ENCODE peak calls at places on chromosomes 2 and 18, in five cellular contexts. One of them, this sample, is unnamed. For H3K4me1 and H3K9me3, the result is how much of the 10 kb centered on the place peaks cover.

GRCh38 chr18:50358844-50359243 is 16.0 kb upstream of the SKA1 start:
- DNase-seq in upper lobe of right lung: no peak
- DNase-seq in Peyer's patch: no peak
- DNase-seq in SK-N-SH: no peak
- DNase-seq in fibroblast of lung: no peak
- DNase-seq in this sample: no peak

GRCh38 chr2:55017428-55017827 is 32.8 kb downstream of the RTN4 start:
- DNase-seq in upper lobe of right lung: no peak
- DNase-seq in Peyer's patch: no peak
- DNase-seq in SK-N-SH: no peak
- DNase-seq in fibroblast of lung: no peak
- DNase-seq in this sample: no peak

GRCh38 chr18:13831864-13832508 is 8.0 kb downstream of the MC5R start:
- DNase-seq in upper lobe of right lung: no peak
- DNase-seq in Peyer's patch: no peak
- DNase-seq in SK-N-SH: no peak
- DNase-seq in fibroblast of lung: no peak
- DNase-seq in this sample: no peak

GRCh38 chr2:196601430-196602306 is 37.8 kb upstream of the CCDC150 start:
- DNase-seq in upper lobe of right lung: no peak
- DNase-seq in Peyer's patch: no peak
- DNase-seq in SK-N-SH: peak
- DNase-seq in fibroblast of lung: peak
- DNase-seq in this sample: no peak

GRCh38 chr2:217835931-217836881 is 166.6 kb downstream of the TNS1 start:
- DNase-seq in upper lobe of right lung: no peak
- DNase-seq in Peyer's patch: no peak
- DNase-seq in SK-N-SH: peak
- DNase-seq in fibroblast of lung: peak
- DNase-seq in this sample: no peak

GRCh38 chr18:58128286-58129018 is 84.4 kb downstream of the NEDD4L start:
- DNase-seq in upper lobe of right lung: no peak
- DNase-seq in Peyer's patch: no peak
- DNase-seq in SK-N-SH: no peak
- DNase-seq in fibroblast of lung: no peak
- DNase-seq in this sample: no peak

GRCh38 chr2:157302492-157303099 is 23.0 kb downstream of the ERMN start:
- DNase-seq in upper lobe of right lung: no peak
- DNase-seq in Peyer's patch: no peak
- DNase-seq in SK-N-SH: peak
- DNase-seq in fibroblast of lung: peak
- DNase-seq in this sample: peak

GRCh38 chr2:238478216-238478615 is 51.5 kb downstream of the ASB1 start:
- DNase-seq in upper lobe of right lung: no peak
- DNase-seq in Peyer's patch: no peak
- DNase-seq in SK-N-SH: no peak
- DNase-seq in fibroblast of lung: no peak
- DNase-seq in this sample: no peak

GRCh38 chr2:178530625-178531142 is 50.4 kb downstream of the PLEKHA3 start:
- DNase-seq in upper lobe of right lung: no peak
- DNase-seq in Peyer's patch: no peak
- DNase-seq in SK-N-SH: no peak
- DNase-seq in fibroblast of lung: no peak
- DNase-seq in this sample: no peak

GRCh38 chr2:69588403-69588802 is 55.1 kb downstream of the AAK1 start:
- DNase-seq in upper lobe of right lung: no peak
- DNase-seq in Peyer's patch: no peak
- DNase-seq in SK-N-SH: no peak
- DNase-seq in fibroblast of lung: no peak
- DNase-seq in this sample: no peak

GRCh38 chr2:184463102-184463865 is 135.0 kb upstream of the ZNF804A start:
- DNase-seq in upper lobe of right lung: no peak
- DNase-seq in Peyer's patch: no peak
- DNase-seq in SK-N-SH: no peak
- DNase-seq in fibroblast of lung: no peak
- DNase-seq in this sample: no peak

GRCh38 chr2:186274936-186275575 is 211.0 kb upstream of the ZC3H15 start:
- DNase-seq in upper lobe of right lung: no peak
- DNase-seq in Peyer's patch: no peak
- DNase-seq in SK-N-SH: no peak
- DNase-seq in fibroblast of lung: peak
- DNase-seq in this sample: no peak

GRCh38 chr2:150387586-150388288 is 99.7 kb downstream of the RND3 start:
- DNase-seq in upper lobe of right lung: no peak
- DNase-seq in Peyer's patch: no peak
- DNase-seq in SK-N-SH: no peak
- DNase-seq in fibroblast of lung: peak
- DNase-seq in this sample: no peak

GRCh38 chr2:26692814-26693286 is 328 bp downstream of the KCNK3 start:
- DNase-seq in upper lobe of right lung: no peak
- DNase-seq in Peyer's patch: no peak
- DNase-seq in SK-N-SH: peak
- DNase-seq in fibroblast of lung: peak
- DNase-seq in this sample: no peak

GRCh38 chr2:65626831-65627230 is 194.4 kb upstream of the SPRED2 start:
- DNase-seq in upper lobe of right lung: no peak
- DNase-seq in Peyer's patch: no peak
- DNase-seq in SK-N-SH: no peak
- DNase-seq in fibroblast of lung: no peak
- DNase-seq in this sample: no peak

GRCh38 chr2:106292627-106293026 is 98.5 kb upstream of the UXS1 start:
- DNase-seq in upper lobe of right lung: no peak
- DNase-seq in Peyer's patch: no peak
- DNase-seq in SK-N-SH: no peak
- DNase-seq in fibroblast of lung: no peak
- DNase-seq in this sample: no peak

GRCh38 chr2:218097975-218098374 is 27.9 kb upstream of the CXCR2 start:
- DNase-seq in upper lobe of right lung: no peak
- DNase-seq in Peyer's patch: no peak
- DNase-seq in SK-N-SH: no peak
- DNase-seq in fibroblast of lung: no peak
- DNase-seq in this sample: no peak

GRCh38 chr2:143422681-143423080 is 293.5 kb downstream of the ARHGAP15 start:
- DNase-seq in upper lobe of right lung: no peak
- DNase-seq in Peyer's patch: no peak
- DNase-seq in SK-N-SH: no peak
- DNase-seq in fibroblast of lung: no peak
- DNase-seq in this sample: no peak

GRCh38 chr2:44542520-44542919 is 180.8 kb downstream of the CAMKMT start:
- DNase-seq in upper lobe of right lung: no peak
- DNase-seq in Peyer's patch: no peak
- DNase-seq in SK-N-SH: no peak
- DNase-seq in fibroblast of lung: no peak
- DNase-seq in this sample: no peak

GRCh38 chr2:105406221-105406620 is 7.4 kb upstream of the FHL2 start:
- DNase-seq in upper lobe of right lung: no peak
- DNase-seq in Peyer's patch: no peak
- DNase-seq in SK-N-SH: peak
- DNase-seq in fibroblast of lung: peak
- DNase-seq in this sample: no peak

GRCh38 chr2:207157727-207158126 is 8.0 kb downstream of the KLF7 start:
- DNase-seq in upper lobe of right lung: no peak
- DNase-seq in Peyer's patch: no peak
- DNase-seq in SK-N-SH: no peak
- DNase-seq in fibroblast of lung: no peak
- DNase-seq in this sample: no peak
- H3K4me1 ChIP-seq in upper lobe of right lung: half or more
- H3K4me1 ChIP-seq in Peyer's patch: under half
- H3K4me1 ChIP-seq in SK-N-SH: half or more
- H3K4me1 ChIP-seq in fibroblast of lung: under half
- H3K4me1 ChIP-seq in this sample: under half

DNA sequence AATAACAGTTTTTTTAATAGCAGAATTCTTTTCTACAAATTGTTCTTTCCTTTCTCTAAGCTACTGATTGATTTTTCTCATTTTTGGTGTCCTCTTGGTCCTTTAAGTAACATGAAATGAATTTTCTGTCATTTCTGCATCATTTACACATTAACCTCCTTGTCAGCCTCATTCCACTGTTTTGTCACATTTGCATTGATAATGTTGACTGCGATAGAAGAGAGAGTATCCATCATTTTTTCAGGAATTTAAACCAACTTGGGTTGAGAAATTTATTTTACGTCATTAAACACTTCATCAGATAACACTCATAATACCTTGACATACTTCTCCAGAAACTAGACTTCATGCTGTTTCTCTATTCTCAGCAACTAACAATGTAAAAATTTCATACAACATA is 422.2 kb downstream of the LRRTM4 start:
- DNase-seq in upper lobe of right lung: no peak
- DNase-seq in Peyer's patch: no peak
- DNase-seq in SK-N-SH: no peak
- DNase-seq in fibroblast of lung: no peak
- DNase-seq in this sample: no peak
- H3K9me3 ChIP-seq in upper lobe of right lung: under half
- H3K9me3 ChIP-seq in Peyer's patch: under half
- H3K9me3 ChIP-seq in SK-N-SH: under half
- H3K9me3 ChIP-seq in fibroblast of lung: under half
- H3K9me3 ChIP-seq in this sample: under half

DNA sequence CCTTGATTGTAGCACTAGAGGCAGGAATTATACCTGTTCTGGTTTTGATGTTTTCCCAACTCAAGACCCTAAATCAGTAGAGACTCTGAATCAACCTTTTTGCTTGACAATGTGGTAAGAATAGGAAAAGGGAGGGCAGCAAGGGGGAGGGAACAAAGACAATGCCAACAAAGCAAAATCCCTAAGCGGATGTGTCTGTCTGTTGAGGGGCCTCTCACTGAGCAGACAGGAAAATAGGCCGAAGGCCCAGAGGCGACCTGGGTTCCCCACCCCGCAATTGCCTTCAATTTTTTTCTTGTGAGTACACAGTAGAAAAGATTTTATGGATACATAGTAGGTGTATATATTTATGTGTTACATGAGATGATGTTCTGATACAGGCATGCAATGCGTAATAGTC is 75.6 kb downstream of the MAP4K4 start:
- DNase-seq in upper lobe of right lung: no peak
- DNase-seq in Peyer's patch: no peak
- DNase-seq in SK-N-SH: no peak
- DNase-seq in fibroblast of lung: no peak
- DNase-seq in this sample: no peak
- H3K4me1 ChIP-seq in upper lobe of right lung: half or more
- H3K4me1 ChIP-seq in Peyer's patch: under half
- H3K4me1 ChIP-seq in SK-N-SH: under half
- H3K4me1 ChIP-seq in fibroblast of lung: under half
- H3K4me1 ChIP-seq in this sample: under half

DNA sequence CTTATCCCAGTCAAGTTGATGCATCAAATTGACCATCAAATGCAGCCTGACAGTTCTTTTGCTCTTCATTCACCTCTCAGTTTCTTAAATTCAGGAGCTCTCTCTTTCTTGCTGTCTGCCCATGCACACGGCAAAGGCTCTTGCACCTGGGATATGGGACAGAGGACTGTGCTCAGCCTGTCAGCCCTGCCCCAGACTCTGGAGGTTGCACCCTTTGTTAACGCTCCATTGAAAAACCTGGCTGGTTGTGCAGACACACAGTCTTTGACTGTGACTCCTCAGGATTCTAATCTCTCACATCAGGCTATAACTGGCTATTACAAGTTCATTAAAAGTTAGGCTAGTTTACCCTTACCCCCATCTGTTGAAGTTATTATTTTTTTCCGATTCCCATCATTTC is 1032.5 kb downstream of the SOCS6 start:
- DNase-seq in upper lobe of right lung: no peak
- DNase-seq in Peyer's patch: no peak
- DNase-seq in SK-N-SH: no peak
- DNase-seq in fibroblast of lung: no peak
- DNase-seq in this sample: no peak
- H3K9me3 ChIP-seq in upper lobe of right lung: under half
- H3K9me3 ChIP-seq in Peyer's patch: under half
- H3K9me3 ChIP-seq in SK-N-SH: under half
- H3K9me3 ChIP-seq in fibroblast of lung: under half
- H3K9me3 ChIP-seq in this sample: under half

GRCh38 chr2:207135340-207135739 is 30.4 kb downstream of the KLF7 start:
- DNase-seq in upper lobe of right lung: no peak
- DNase-seq in Peyer's patch: no peak
- DNase-seq in SK-N-SH: no peak
- DNase-seq in fibroblast of lung: peak
- DNase-seq in this sample: no peak

GRCh38 chr2:207138573-207139297 is 27.0 kb downstream of the KLF7 start:
- DNase-seq in upper lobe of right lung: no peak
- DNase-seq in Peyer's patch: no peak
- DNase-seq in SK-N-SH: no peak
- DNase-seq in fibroblast of lung: no peak
- DNase-seq in this sample: no peak

GRCh38 chr2:207137922-207138321 is 27.8 kb downstream of the KLF7 start:
- DNase-seq in upper lobe of right lung: no peak
- DNase-seq in Peyer's patch: no peak
- DNase-seq in SK-N-SH: no peak
- DNase-seq in fibroblast of lung: no peak
- DNase-seq in this sample: no peak

GRCh38 chr2:207135801-207136457 is 29.8 kb downstream of the KLF7 start:
- DNase-seq in upper lobe of right lung: no peak
- DNase-seq in Peyer's patch: no peak
- DNase-seq in SK-N-SH: no peak
- DNase-seq in fibroblast of lung: no peak
- DNase-seq in this sample: no peak

DNA sequence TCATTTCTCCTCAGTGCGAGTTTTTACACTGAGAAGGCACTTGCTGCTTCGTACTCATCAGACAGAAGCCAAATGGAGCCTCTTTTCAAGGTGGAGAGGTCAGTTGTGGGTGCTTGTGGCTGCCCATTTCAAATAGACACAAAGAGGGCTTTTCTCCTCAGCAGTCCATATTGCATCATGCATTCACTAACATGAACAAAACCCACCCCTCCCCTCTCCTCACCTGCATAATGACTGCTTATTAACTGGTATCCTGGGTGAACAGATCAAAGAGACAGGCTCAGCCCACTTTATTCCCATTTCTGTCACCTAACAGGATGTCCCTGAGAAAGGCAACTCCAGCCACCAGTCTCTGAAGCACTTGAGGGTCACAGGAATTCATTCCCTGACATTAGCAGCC is 28.9 kb downstream of the KLF7 start:
- DNase-seq in upper lobe of right lung: no peak
- DNase-seq in Peyer's patch: no peak
- DNase-seq in SK-N-SH: no peak
- DNase-seq in fibroblast of lung: no peak
- DNase-seq in this sample: no peak
- H3K4me1 ChIP-seq in upper lobe of right lung: half or more
- H3K4me1 ChIP-seq in Peyer's patch: under half
- H3K4me1 ChIP-seq in SK-N-SH: under half
- H3K4me1 ChIP-seq in fibroblast of lung: under half
- H3K4me1 ChIP-seq in this sample: under half

DNA sequence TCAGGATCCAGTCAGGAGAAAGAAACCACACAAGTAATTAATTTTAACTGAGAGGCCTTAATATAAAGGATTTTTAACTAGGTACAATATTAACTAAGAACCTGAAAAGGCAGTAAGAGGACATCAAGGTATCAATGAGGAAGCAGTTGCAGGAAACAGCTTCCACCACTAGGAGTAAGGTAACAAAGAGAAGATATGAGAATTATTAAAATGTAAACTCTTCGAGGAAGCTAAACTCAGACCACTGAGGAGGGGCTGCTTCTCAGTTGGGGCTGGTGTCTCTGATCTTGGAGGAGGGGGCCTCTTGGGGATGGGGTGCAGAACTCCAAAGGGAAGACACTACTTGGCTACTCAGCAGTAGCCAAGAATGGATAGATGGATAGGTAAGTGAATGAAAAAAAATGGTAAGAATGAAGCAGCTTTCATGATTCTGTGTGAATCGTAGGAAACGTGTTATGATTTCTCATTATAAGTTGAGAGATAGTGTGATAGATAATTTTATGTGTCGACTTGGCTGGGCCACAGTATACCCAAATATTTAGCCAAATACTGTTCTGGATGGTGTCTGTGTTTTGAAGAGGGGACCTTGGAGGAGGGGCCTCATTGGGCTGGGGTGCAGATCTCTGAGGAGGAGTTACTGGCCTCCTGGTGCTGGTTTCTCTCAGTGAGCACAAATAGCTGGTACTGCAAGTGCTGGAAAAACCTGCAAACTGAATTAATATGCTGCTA is 547.7 kb upstream of the LRRTM1 start:
- DNase-seq in upper lobe of right lung: no peak
- DNase-seq in Peyer's patch: no peak
- DNase-seq in SK-N-SH: no peak
- DNase-seq in fibroblast of lung: no peak
- DNase-seq in this sample: no peak
- H3K9me3 ChIP-seq in upper lobe of right lung: under half
- H3K9me3 ChIP-seq in Peyer's patch: under half
- H3K9me3 ChIP-seq in SK-N-SH: under half
- H3K9me3 ChIP-seq in fibroblast of lung: under half
- H3K9me3 ChIP-seq in this sample: under half

This sample was measured in iPS DF 6.9.